ENCODE peak calls at places on chromosomes 5 and 9, in eight cellular contexts. F, D, T, P, I, W, H and L are unnamed samples.

GRCh38 chr9:123353984-123354591 is 1.9 kb upstream of the CRB2 start:
- DNase-seq in F (no peak), D (peak), T (peak), P (peak), I (no peak), W (peak), H (peak), L (peak)

GRCh38 chr9:114681594-114682332 is at the start of gene TEX48:
- DNase-seq in F (peak), D (peak), T (peak), P (peak), I (peak), W (peak), H (peak), L (peak)

GRCh38 chr5:102681403-102681983 is 73.6 kb upstream of the PAM start:
- DNase-seq in F (no peak), D (peak), T (peak), P (peak), I (peak), W (peak), H (peak), L (peak)

GRCh38 chr9:77218612-77219011 is 41.3 kb downstream of the VPS13A start:
- DNase-seq in F (peak), D (peak), T (peak), P (no peak), I (no peak), W (no peak), H (no peak), L (no peak)

GRCh38 chr5:150257424-150257823 is 32.1 kb downstream of the CAMK2A start:
- DNase-seq in F (no peak), D (no peak), T (no peak), P (no peak), I (no peak), W (no peak), H (no peak), L (no peak)

GRCh38 chr9:98520221-98520920 is 188.4 kb downstream of the GABBR2 start:
- DNase-seq in F (no peak), D (peak), T (no peak), P (no peak), I (no peak), W (no peak), H (no peak), L (no peak)

GRCh38 chr9:134630393-134630790 is 11.2 kb upstream of the COL5A1 start:
- DNase-seq in F (no peak), D (no peak), T (no peak), P (no peak), I (no peak), W (no peak), H (no peak), L (no peak)

GRCh38 chr9:126471084-126471611 is 142.6 kb upstream of the LMX1B start:
- DNase-seq in F (peak), D (peak), T (no peak), P (peak), I (peak), W (no peak), H (no peak), L (peak)

GRCh38 chr9:123756484-123757106 is 173.3 kb downstream of the DENND1A start:
- DNase-seq in F (no peak), D (no peak), T (no peak), P (no peak), I (no peak), W (no peak), H (no peak), L (no peak)

GRCh38 chr9:104905931-104906330 is 22.0 kb downstream of the ABCA1 start:
- DNase-seq in F (no peak), D (peak), T (no peak), P (no peak), I (no peak), W (no peak), H (no peak), L (no peak)

GRCh38 chr5:33641722-33642505 is 201.1 kb downstream of the TARS1 start:
- DNase-seq in F (peak), D (peak), T (no peak), P (no peak), I (no peak), W (no peak), H (no peak), L (no peak)

GRCh38 chr5:9947944-9948343 is 301.7 kb downstream of the ATPSCKMT start:
- DNase-seq in F (no peak), D (no peak), T (no peak), P (no peak), I (no peak), W (no peak), H (no peak), L (no peak)

GRCh38 chr5:24094081-24094480 is 550.7 kb downstream of the CDH10 start:
- DNase-seq in F (no peak), D (no peak), T (no peak), P (no peak), I (no peak), W (no peak), H (peak), L (no peak)

GRCh38 chr5:139658928-139659667 is 10.9 kb downstream of the CXXC5 start:
- DNase-seq in F (no peak), D (peak), T (peak), P (peak), I (no peak), W (peak), H (no peak), L (peak)